ENCODE peak calls at places on chromosomes 7 and 10, in eight cellular contexts. T, B, A, G, E, S, K and Q are unnamed samples. For H3K9me3, the result is how much of the 10 kb centered on the place peaks cover.

GRCh38 chr10:119871881-119872609 is 598 bp downstream of the MCMBP start:
- DNase-seq in T (peak), B (peak), A (peak), G (peak), E (peak), S (peak), K (peak), Q (no peak)

GRCh38 chr10:99329238-99329890 is at the start of gene CNNM1:
- DNase-seq in T (no peak), B (peak), A (no peak), G (peak), E (peak), S (peak), K (peak), Q (no peak)

GRCh38 chr7:125055376-125055775 is 125.8 kb upstream of the POT1 start:
- DNase-seq in T (no peak), B (no peak), A (no peak), G (no peak), E (no peak), S (no peak), K (no peak), Q (no peak)

GRCh38 chr10:32207544-32207943 is 139.4 kb downstream of the EPC1 start:
- DNase-seq in T (peak), B (peak), A (peak), G (peak), E (peak), S (peak), K (no peak), Q (no peak)

GRCh38 chr10:91077549-91078017 is 142.9 kb upstream of the PCGF5 start:
- DNase-seq in T (no peak), B (peak), A (peak), G (peak), E (peak), S (no peak), K (no peak), Q (no peak)

GRCh38 chr7:138834583-138834982 is 36.6 kb upstream of the ATP6V0A4 start:
- DNase-seq in T (no peak), B (no peak), A (no peak), G (no peak), E (no peak), S (no peak), K (no peak), Q (no peak)

GRCh38 chr7:6168469-6168868 is 104.0 kb downstream of the CYTH3 start:
- DNase-seq in T (no peak), B (no peak), A (no peak), G (no peak), E (no peak), S (no peak), K (no peak), Q (no peak)

GRCh38 chr10:18723801-18724200 is 64.6 kb downstream of the ARL5B start:
- DNase-seq in T (no peak), B (no peak), A (no peak), G (no peak), E (no peak), S (no peak), K (no peak), Q (no peak)

GRCh38 chr7:22043367-22043766 is 97.7 kb upstream of the CDCA7L start:
- DNase-seq in T (no peak), B (no peak), A (no peak), G (no peak), E (no peak), S (no peak), K (no peak), Q (no peak)

GRCh38 chr10:85513450-85513849 is 853.1 kb downstream of the GRID1 start:
- DNase-seq in T (no peak), B (no peak), A (no peak), G (no peak), E (no peak), S (no peak), K (no peak), Q (no peak)

GRCh38 chr10:32036922-32037321 is 19.3 kb downstream of the KIF5B start:
- DNase-seq in T (no peak), B (no peak), A (no peak), G (no peak), E (no peak), S (no peak), K (no peak), Q (no peak)

GRCh38 chr10:18918545-18918944 is 130.1 kb upstream of the MALRD1 start:
- DNase-seq in T (no peak), B (no peak), A (no peak), G (no peak), E (no peak), S (no peak), K (no peak), Q (no peak)

GRCh38 chr7:371779-372545 is 82.0 kb downstream of the FOXL3 start:
- DNase-seq in T (no peak), B (peak), A (no peak), G (no peak), E (no peak), S (no peak), K (no peak), Q (no peak)

GRCh38 chr10:33334839-33335549 is 527 bp upstream of the NRP1 start:
- DNase-seq in T (no peak), B (peak), A (peak), G (peak), E (peak), S (no peak), K (peak), Q (no peak)

GRCh38 chr10:34866848-34867247 is 51.8 kb upstream of the PARD3 start:
- DNase-seq in T (no peak), B (no peak), A (no peak), G (peak), E (no peak), S (no peak), K (no peak), Q (no peak)

GRCh38 chr10:78313636-78314035 is 280.0 kb downstream of the RPS24 start:
- DNase-seq in T (no peak), B (no peak), A (no peak), G (no peak), E (no peak), S (no peak), K (no peak), Q (no peak)

GRCh38 chr7:93146036-93146435 is 2.1 kb downstream of the SAMD9L start:
- DNase-seq in T (no peak), B (no peak), A (no peak), G (no peak), E (no peak), S (no peak), K (no peak), Q (no peak)

GRCh38 chr10:97318772-97319651 is at the start of gene FRAT1:
- DNase-seq in T (peak), B (peak), A (peak), G (peak), E (peak), S (peak), K (peak), Q (peak)

GRCh38 chr10:71419750-71420149 is 23.0 kb downstream of the CDH23 start:
- DNase-seq in T (no peak), B (no peak), A (no peak), G (no peak), E (no peak), S (no peak), K (no peak), Q (no peak)

GRCh38 chr10:28248092-28248491 is 54.8 kb downstream of the MPP7 start:
- DNase-seq in T (no peak), B (no peak), A (no peak), G (no peak), E (no peak), S (no peak), K (no peak), Q (no peak)

GRCh38 chr7:70710011-70710480 is 421.9 kb upstream of the GALNT17 start:
- DNase-seq in T (no peak), B (no peak), A (peak), G (no peak), E (no peak), S (no peak), K (no peak), Q (no peak)

GRCh38 chr10:70052462-70053211 is at the start of gene MACROH2A2:
- DNase-seq in T (no peak), B (peak), A (no peak), G (peak), E (peak), S (no peak), K (peak), Q (no peak)

GRCh38 chr10:97190452-97190851 is 4.7 kb upstream of the SLIT1 start:
- DNase-seq in T (no peak), B (no peak), A (no peak), G (no peak), E (no peak), S (no peak), K (no peak), Q (no peak)

GRCh38 chr7:108660465-108660864 is 90.8 kb downstream of the DNAJB9 start:
- DNase-seq in T (no peak), B (no peak), A (no peak), G (no peak), E (no peak), S (no peak), K (no peak), Q (no peak)

GRCh38 chr10:119449760-119450461 is 92.6 kb downstream of the RGS10 start:
- DNase-seq in T (no peak), B (peak), A (peak), G (no peak), E (no peak), S (no peak), K (peak), Q (no peak)

DNA sequence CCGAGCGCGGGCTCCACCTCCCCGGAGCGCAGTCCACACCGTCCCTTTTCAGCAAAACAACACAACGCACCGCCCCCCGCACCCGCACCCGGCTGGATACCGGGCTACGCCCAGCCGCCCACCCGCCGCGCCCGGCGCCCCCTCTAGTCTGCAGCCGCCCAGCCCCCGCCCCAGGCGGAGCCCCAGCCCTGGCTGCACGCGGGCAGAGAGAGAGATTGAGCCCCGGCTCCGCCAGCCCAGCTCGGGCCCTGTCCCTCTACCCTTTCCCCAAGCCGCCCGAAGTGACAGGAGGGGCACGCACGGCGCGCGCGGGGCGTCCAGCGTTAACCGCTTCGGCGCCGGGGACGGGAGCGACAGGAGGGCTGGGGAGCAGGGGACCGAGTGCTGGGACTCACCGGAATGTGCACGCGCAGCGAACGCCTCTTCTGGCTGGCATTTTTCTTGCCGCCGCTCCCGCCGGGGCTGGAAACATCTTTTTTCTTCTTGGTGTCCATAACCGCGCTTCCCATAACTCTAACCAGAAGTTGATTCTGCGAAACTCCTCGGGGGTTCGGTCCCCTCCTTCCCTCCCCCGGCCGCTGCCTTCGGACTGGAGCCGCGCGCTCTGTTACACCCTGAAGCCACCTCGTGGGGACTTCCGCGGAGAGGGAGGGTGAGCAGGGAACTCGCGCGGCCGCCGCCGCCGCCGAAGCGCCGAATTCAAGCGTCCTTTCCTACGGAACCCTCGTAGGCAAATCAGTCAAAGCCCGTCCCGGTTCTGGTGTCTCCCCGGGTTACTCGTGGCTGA is 610 bp downstream of the PRKAG2 start:
- DNase-seq in T (peak), B (peak), A (no peak), G (peak), E (peak), S (peak), K (peak), Q (no peak)
- H3K27ac ChIP-seq in T (peak), B (peak), A (no peak), G (no peak), E (no peak), S (peak), K (peak), Q (peak)

DNA sequence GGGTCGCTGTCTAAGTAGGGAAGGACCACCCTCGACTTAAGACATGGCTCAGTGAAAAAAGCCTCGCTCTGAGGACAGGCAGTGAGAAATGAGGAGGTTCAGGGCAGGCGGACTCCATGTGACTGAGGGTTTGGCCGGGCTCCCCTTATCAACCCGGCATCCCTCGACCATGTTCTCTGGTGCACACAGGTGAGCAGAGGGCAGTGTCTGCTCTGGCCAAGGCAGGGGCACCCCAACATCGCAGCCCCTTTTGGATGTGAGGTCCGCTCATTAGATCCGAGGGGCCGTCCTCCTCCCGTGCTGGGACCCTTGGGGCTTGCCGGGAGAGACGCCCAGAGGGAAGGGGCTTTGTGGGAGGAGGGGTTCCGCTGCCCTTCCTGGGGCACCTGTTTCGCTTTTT is 475.1 kb downstream of the DNAJB6 start:
- DNase-seq in T (no peak), B (no peak), A (no peak), G (no peak), E (no peak), S (no peak), K (no peak), Q (no peak)
- H3K9me3 ChIP-seq in T (under half), B (under half), A (under half), G (under half), E (under half), S (under half), K (under half), Q (under half)

GRCh38 chr7:158013085-158013668 is 574.4 kb downstream of the PTPRN2 start:
- DNase-seq in T (no peak), B (no peak), A (no peak), G (no peak), E (no peak), S (no peak), K (no peak), Q (no peak)
- H3K27ac ChIP-seq in T (no peak), B (no peak), A (no peak), G (no peak), E (no peak), S (no peak), K (no peak), Q (no peak)

DNA sequence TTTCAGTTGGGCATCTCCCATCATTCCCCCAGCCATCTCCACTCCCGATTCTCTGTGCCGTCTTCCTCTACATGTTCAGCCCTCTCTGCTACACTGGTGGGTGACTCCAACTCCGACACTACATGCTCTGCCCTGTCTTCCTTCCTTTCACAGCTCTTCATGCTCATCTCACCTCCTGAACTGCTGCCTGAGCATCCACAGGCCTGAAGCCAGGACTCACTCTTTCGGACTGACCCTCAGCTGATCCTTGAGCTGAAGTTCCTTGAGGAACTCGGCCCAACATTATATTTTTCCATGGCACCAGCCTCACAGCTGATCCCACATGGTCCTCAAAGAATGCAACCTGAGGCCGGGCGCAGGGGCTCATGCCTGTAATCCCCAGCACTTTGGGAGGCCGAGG is 538.4 kb downstream of the PTPRN2 start:
- DNase-seq in T (no peak), B (no peak), A (no peak), G (no peak), E (no peak), S (no peak), K (no peak), Q (no peak)
- H3K9me3 ChIP-seq in T (under half), B (under half), A (under half), G (under half), E (under half), S (under half), K (under half), Q (under half)

GRCh38 chr7:1672851-1673486 is 2.9 kb downstream of the ELFN1 start:
- DNase-seq in T (no peak), B (no peak), A (no peak), G (peak), E (no peak), S (no peak), K (no peak), Q (no peak)
- H3K27ac ChIP-seq in T (no peak), B (no peak), A (no peak), G (no peak), E (no peak), S (no peak), K (no peak), Q (no peak)

GRCh38 chr7:140591178-140591902 is 49.3 kb downstream of the DENND2A start:
- DNase-seq in T (no peak), B (no peak), A (peak), G (no peak), E (no peak), S (no peak), K (no peak), Q (no peak)

GRCh38 chr7:140581411-140581810 is 59.2 kb downstream of the DENND2A start:
- DNase-seq in T (no peak), B (no peak), A (no peak), G (no peak), E (no peak), S (no peak), K (no peak), Q (no peak)

GRCh38 chr7:140587243-140587642 is 53.4 kb downstream of the DENND2A start:
- DNase-seq in T (no peak), B (no peak), A (no peak), G (no peak), E (no peak), S (no peak), K (no peak), Q (no peak)

GRCh38 chr7:140585333-140585732 is 55.3 kb downstream of the DENND2A start:
- DNase-seq in T (no peak), B (no peak), A (no peak), G (no peak), E (no peak), S (no peak), K (no peak), Q (no peak)

DNA sequence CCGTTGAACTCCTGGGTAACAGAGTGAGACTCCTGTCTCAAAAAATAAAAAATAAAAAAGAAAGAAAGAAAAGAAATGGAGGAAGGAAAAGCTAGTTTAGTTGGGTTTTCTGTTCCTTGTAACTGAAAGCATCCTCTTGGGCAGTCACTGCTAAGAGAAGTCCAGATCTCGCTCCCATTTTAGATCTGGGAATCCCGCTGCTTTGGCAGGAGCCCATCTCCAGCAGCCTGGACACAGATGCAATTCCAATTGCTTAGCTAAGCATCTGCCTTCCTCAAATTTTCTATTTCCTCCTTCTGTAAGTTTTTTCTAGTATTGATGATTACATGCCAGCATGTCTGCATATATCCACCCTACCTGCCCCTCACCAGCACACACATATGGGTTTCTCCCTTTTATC is 54.1 kb downstream of the DENND2A start:
- DNase-seq in T (no peak), B (no peak), A (no peak), G (no peak), E (no peak), S (no peak), K (no peak), Q (no peak)
- H3K9me3 ChIP-seq in T (under half), B (under half), A (under half), G (under half), E (under half), S (under half), K (under half), Q (under half)

DNA sequence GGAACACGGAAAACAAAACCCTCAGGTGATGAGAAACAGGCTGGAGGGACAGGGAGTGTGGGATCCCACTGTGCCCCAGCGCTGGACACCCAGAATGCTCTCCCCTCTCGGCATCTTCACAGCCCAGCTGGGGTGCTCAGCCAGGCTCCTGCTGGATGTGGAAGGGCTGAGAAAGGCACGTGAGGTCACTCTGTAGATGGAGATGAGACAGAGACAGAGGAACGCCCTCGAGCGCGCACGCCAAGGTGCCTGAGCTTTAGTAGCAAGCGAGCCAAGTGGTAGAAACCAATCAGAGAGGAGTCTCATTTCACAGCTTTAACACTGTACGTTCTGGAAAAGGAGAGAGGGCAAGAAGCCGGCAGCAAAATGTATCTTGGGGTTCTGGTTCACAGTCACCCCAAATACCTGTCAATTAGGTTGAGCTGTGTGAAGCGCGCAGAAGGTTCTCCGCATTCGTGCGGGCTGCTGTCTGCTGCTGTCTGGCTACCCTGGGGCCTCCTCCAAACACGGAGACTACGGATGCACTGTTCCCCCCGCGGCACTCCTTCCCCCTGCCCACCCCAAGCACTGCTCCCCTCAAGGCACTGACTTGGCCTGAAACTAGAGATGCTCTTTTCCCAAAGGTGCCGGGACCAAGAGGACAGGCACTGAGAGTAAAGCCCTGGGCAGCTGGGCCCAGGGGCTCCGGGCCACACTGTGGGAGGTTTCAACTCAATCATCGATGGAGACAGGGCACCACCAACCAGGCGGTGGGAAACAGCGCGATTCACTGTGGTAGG is 91.4 kb downstream of the ZRANB1 start:
- DNase-seq in T (no peak), B (peak), A (no peak), G (no peak), E (no peak), S (no peak), K (no peak), Q (no peak)
- H3K27ac ChIP-seq in T (no peak), B (no peak), A (no peak), G (no peak), E (no peak), S (no peak), K (no peak), Q (no peak)